ENCODE peak calls at places on chromosomes 13 and 19, in seven cellular contexts. H is EL, L is GM12864, X is AG20443, V is heart left ventricle, I is HEK293T, S is hippocampal formation. D is an unnamed sample.

GRCh38 chr19:5913739-5914357 is at the start of gene CAPS:
- DNase-seq in S (no peak), I (no peak), H (peak), X (peak), L (no peak), V (no peak), D (peak)

GRCh38 chr19:44611812-44612295 is 1.5 kb upstream of the IGSF23 start:
- DNase-seq in S (no peak), L (no peak), H (no peak), I (no peak), X (no peak), V (no peak), D (no peak)

GRCh38 chr19:11242864-11243797 is 3.7 kb downstream of the ANGPTL8 start:
- DNase-seq in L (peak), V (peak), S (peak), I (peak), X (peak), H (peak), D (peak)

GRCh38 chr13:45811891-45812583 is 39.5 kb downstream of the SIAH3 start:
- DNase-seq in X (no peak), H (peak), L (no peak), I (no peak), S (no peak), V (no peak), D (no peak)

GRCh38 chr19:4991996-4992698 is 23.2 kb downstream of the KDM4B start:
- DNase-seq in H (no peak), L (no peak), I (no peak), V (no peak), X (no peak), S (no peak), D (no peak)

GRCh38 chr13:94860981-94861407 is 148.6 kb upstream of the SOX21 start:
- DNase-seq in H (peak), X (peak), S (no peak), I (no peak), V (no peak), L (no peak), D (no peak)

GRCh38 chr19:9018163-9018875 is 8.1 kb upstream of the MUC16 start:
- DNase-seq in S (no peak), I (no peak), H (no peak), L (no peak), X (no peak), V (no peak), D (no peak)

GRCh38 chr19:57961785-57962184 is 12.5 kb downstream of the C19orf18 start:
- DNase-seq in S (no peak), H (no peak), X (no peak), L (no peak), I (no peak), V (no peak), D (no peak)

GRCh38 chr13:109355129-109355528 is 431.3 kb downstream of the IRS2 start:
- DNase-seq in S (no peak), L (no peak), X (no peak), H (no peak), I (no peak), V (no peak), D (no peak)

GRCh38 chr13:114043421-114044053 is 69.7 kb upstream of the C13orf46 start:
- DNase-seq in X (peak), I (no peak), H (peak), S (no peak), L (no peak), V (peak), D (peak)

D was measured in GM04503.